ENCODE peak calls at places on chromosomes 5 and 9, in four cellular contexts. B, N, M and A are unnamed samples.

GRCh38 chr9:3059781-3060468 is 216.0 kb upstream of the PUM3 start:
- DNase-seq in B (no peak), N (no peak), M (no peak), A (no peak)

GRCh38 chr9:96858670-96859069 is 4.4 kb upstream of the ZNF782 start:
- DNase-seq in B (no peak), N (no peak), M (no peak), A (peak)

GRCh38 chr9:112162644-112163413 is 12.3 kb downstream of the SUSD1 start:
- DNase-seq in B (no peak), N (no peak), M (no peak), A (no peak)

GRCh38 chr9:12640866-12641636 is 52.1 kb upstream of the TYRP1 start:
- DNase-seq in B (no peak), N (no peak), M (no peak), A (no peak)

GRCh38 chr9:109923826-109924225 is 143.8 kb downstream of the PALM2AKAP2 start:
- DNase-seq in B (no peak), N (no peak), M (no peak), A (no peak)

GRCh38 chr9:129283705-129284606 is 105.9 kb upstream of the IER5L start:
- DNase-seq in B (peak), N (no peak), M (no peak), A (no peak)

GRCh38 chr9:81031422-81032029 is 657.8 kb downstream of the TLE1 start:
- DNase-seq in B (no peak), N (no peak), M (no peak), A (no peak)

GRCh38 chr9:6575324-6575758 is 70.2 kb downstream of the GLDC start:
- DNase-seq in B (no peak), N (no peak), M (peak), A (no peak)

GRCh38 chr5:134592141-134592746 is 40.4 kb downstream of the SAR1B start:
- DNase-seq in B (peak), N (no peak), M (no peak), A (no peak)

GRCh38 chr9:107337676-107338590 is 54.9 kb downstream of the RAD23B start:
- DNase-seq in B (no peak), N (no peak), M (no peak), A (no peak)

GRCh38 chr9:22228542-22228941 is 218.1 kb upstream of the DMRTA1 start:
- DNase-seq in B (no peak), N (no peak), M (no peak), A (no peak)

GRCh38 chr5:14450055-14450524 is 131.5 kb upstream of the OTULINL start:
- DNase-seq in B (no peak), N (no peak), M (no peak), A (no peak)

GRCh38 chr9:26775405-26775804 is 117.2 kb downstream of the CAAP1 start:
- DNase-seq in B (no peak), N (no peak), M (no peak), A (no peak)

GRCh38 chr9:78023003-78023741 is 8.4 kb downstream of the GNAQ start:
- DNase-seq in B (no peak), N (no peak), M (no peak), A (peak)

GRCh38 chr9:37054513-37054776 is 20.4 kb upstream of the PAX5 start:
- DNase-seq in B (no peak), N (no peak), M (no peak), A (no peak)

GRCh38 chr9:131854334-131854733 is 114.5 kb upstream of the RAPGEF1 start:
- DNase-seq in B (no peak), N (no peak), M (no peak), A (no peak)

GRCh38 chr5:142313275-142313674 is 11.5 kb downstream of the SPRY4 start:
- DNase-seq in B (no peak), N (no peak), M (no peak), A (no peak)

GRCh38 chr9:106892632-106893031 is 29.7 kb downstream of the ZNF462 start:
- DNase-seq in B (no peak), N (no peak), M (no peak), A (peak)

GRCh38 chr9:99666571-99666970 is 155.1 kb upstream of the NR4A3 start:
- DNase-seq in B (no peak), N (no peak), M (peak), A (no peak)

GRCh38 chr9:4596165-4596922 is 65.8 kb upstream of the PLPP6 start:
- DNase-seq in B (no peak), N (no peak), M (peak), A (no peak)

GRCh38 chr5:77239126-77239741 is 28.8 kb downstream of the PDE8B start:
- DNase-seq in B (no peak), N (no peak), M (no peak), A (peak)

GRCh38 chr9:8679405-8679951 is 879.9 kb upstream of the DMAC1 start:
- DNase-seq in B (no peak), N (no peak), M (no peak), A (no peak)

GRCh38 chr9:109640232-109641078 is 139.5 kb upstream of the PALM2AKAP2 start:
- DNase-seq in B (peak), N (no peak), M (no peak), A (no peak)

GRCh38 chr9:72954431-72955420 is 1.9 kb upstream of the ALDH1A1 start:
- DNase-seq in B (no peak), N (no peak), M (no peak), A (no peak)

GRCh38 chr9:83405674-83406255 is 132.4 kb downstream of the FRMD3 start:
- DNase-seq in B (no peak), N (no peak), M (no peak), A (no peak)

GRCh38 chr5:59367791-59368394 is 525.6 kb downstream of the PDE4D start:
- DNase-seq in B (no peak), N (no peak), M (no peak), A (peak)

GRCh38 chr5:132751971-132752580 is 4.8 kb downstream of the CCNI2 start:
- DNase-seq in B (no peak), N (no peak), M (no peak), A (no peak)

GRCh38 chr5:14742427-14743010 is 78.0 kb downstream of the OTULIN start:
- DNase-seq in B (no peak), N (no peak), M (no peak), A (no peak)

GRCh38 chr5:113575074-113575473 is 61.6 kb downstream of the YTHDC2 start:
- DNase-seq in B (no peak), N (no peak), M (no peak), A (no peak)

GRCh38 chr5:3324421-3325101 is 271.1 kb upstream of the IRX1 start:
- DNase-seq in B (no peak), N (no peak), M (no peak), A (no peak)

GRCh38 chr5:96823900-96824351 is 16.2 kb upstream of the ERAP1 start:
- DNase-seq in B (no peak), N (no peak), M (no peak), A (peak)

GRCh38 chr5:120546922-120547321 is 82.8 kb downstream of the PRR16 start:
- DNase-seq in B (no peak), N (no peak), M (no peak), A (no peak)

GRCh38 chr5:73940026-73940425 is 314.0 kb downstream of the ARHGEF28 start:
- DNase-seq in B (no peak), N (no peak), M (no peak), A (no peak)

GRCh38 chr9:119795395-119795794 is 426.2 kb upstream of the BRINP1 start:
- DNase-seq in B (no peak), N (no peak), M (no peak), A (no peak)

GRCh38 chr5:48192-48591 is 43.8 kb upstream of the PLEKHG4B start:
- DNase-seq in B (no peak), N (no peak), M (no peak), A (no peak)

GRCh38 chr5:142405023-142405422 is 80.2 kb upstream of the SPRY4 start:
- DNase-seq in B (no peak), N (no peak), M (no peak), A (no peak)

GRCh38 chr5:116766470-116766947 is 191.9 kb upstream of the SEMA6A start:
- DNase-seq in B (no peak), N (no peak), M (peak), A (peak)

GRCh38 chr9:97502222-97502983 is 937 bp downstream of the TMOD1 start:
- DNase-seq in B (peak), N (peak), M (no peak), A (no peak)

GRCh38 chr9:128151343-128152132 is 2.3 kb downstream of the LCN2 start:
- DNase-seq in B (no peak), N (peak), M (no peak), A (no peak)

GRCh38 chr9:128150594-128151342 is 1.5 kb downstream of the LCN2 start:
- DNase-seq in B (peak), N (peak), M (no peak), A (peak)

GRCh38 chr9:128148509-128149000 is 698 bp upstream of the LCN2 start:
- DNase-seq in B (no peak), N (peak), M (no peak), A (no peak)

GRCh38 chr9:128149001-128149701 is at the start of gene LCN2:
- DNase-seq in B (no peak), N (peak), M (no peak), A (no peak)

GRCh38 chr9:128149951-128150593 is 819 bp downstream of the LCN2 start:
- DNase-seq in B (no peak), N (peak), M (no peak), A (no peak)
- TF ChIP-seq BRCA1 in B (no peak), N (no peak), M (no peak), A (no peak)

DNA sequence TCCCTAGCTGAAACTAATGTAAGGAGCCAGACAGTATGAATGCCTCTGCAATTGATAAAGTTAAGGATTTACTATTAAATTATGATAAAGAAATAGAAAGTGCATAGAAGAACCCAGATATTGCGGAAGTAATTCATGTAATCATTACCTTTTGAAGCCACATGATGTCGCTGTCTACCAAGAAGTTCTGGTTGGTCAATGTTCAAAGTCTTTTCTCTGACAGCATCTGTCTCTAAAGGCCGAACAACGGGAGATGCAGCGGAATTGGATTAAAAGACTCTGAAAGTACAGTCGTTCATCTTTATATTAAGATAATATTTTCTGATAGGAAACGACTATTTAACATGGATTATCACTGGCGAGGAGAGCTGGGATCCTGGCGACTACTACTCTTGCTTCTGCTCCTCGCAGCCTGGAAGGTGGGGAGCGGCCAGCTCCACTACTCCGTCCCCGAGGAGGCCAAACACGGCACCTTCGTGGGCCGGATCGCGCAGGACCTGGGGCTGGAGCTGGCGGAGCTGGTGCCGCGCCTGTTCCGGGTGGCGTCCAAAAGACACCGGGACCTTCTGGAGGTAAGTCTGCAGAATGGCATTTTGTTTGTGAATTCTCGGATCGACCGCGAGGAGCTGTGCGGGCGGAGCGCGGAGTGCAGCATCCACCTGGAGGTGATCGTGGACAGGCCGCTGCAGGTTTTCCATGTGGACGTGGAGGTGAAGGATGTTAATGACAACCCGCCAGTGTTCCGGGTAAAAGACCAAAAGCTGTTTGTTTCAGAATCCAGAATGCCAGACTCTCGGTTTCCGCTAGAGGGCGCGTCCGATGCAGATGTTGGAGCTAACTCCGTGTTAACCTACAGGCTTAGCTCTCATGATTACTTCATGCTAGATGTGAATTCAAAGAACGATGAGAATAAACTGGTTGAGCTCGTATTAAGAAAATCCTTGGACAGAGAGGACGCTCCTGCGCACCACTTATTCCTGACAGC is at the start of gene PCDHA8:
- DNase-seq in B (peak), N (peak), M (no peak), A (peak)
- TF ChIP-seq BRCA1 in B (no peak), N (no peak), M (no peak), A (no peak)

DNA sequence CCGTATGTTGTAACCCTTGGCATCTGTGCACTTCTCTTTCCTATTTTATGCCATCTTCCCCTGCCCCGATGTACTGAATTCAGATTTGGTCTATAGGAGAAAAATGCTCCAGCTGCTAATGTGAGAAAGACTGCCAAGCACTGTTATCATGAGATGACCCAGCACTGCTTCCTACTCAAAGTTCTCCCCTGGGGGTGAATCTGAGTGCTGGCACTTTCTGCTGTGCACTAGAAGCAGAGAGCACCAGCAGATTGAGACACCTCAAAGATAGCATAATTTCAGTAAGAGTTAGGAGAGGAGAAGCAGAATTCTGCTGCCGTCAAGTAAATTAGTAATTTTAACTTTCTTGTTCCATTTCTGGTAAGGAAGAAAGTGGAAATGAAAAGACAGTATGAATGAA is 92.8 kb upstream of the ACOT12 start:
- DNase-seq in B (no peak), N (no peak), M (no peak), A (no peak)
- TF ChIP-seq BRCA1 in B (no peak), N (no peak), M (no peak), A (no peak)

GRCh38 chr5:43195670-43196265 is 3.7 kb downstream of the NIM1K start:
- DNase-seq in B (no peak), N (no peak), M (no peak), A (no peak)
- TF ChIP-seq BRCA1 in B (no peak), N (no peak), M (no peak), A (no peak)

GRCh38 chr5:102766295-102767090 is 11.4 kb downstream of the PAM start:
- DNase-seq in B (no peak), N (no peak), M (no peak), A (no peak)

GRCh38 chr5:102770803-102771202 is 15.7 kb downstream of the PAM start:
- DNase-seq in B (no peak), N (no peak), M (no peak), A (no peak)

GRCh38 chr5:102764381-102765005 is 9.4 kb downstream of the PAM start:
- DNase-seq in B (no peak), N (no peak), M (no peak), A (no peak)

GRCh38 chr5:102765350-102765749 is 10.2 kb downstream of the PAM start:
- DNase-seq in B (no peak), N (no peak), M (no peak), A (no peak)

GRCh38 chr5:102767864-102768263 is 12.8 kb downstream of the PAM start:
- DNase-seq in B (no peak), N (no peak), M (no peak), A (no peak)
- TF ChIP-seq BRCA1 in B (no peak), N (no peak), M (no peak), A (no peak)

GRCh38 chr9:136310273-136311030 is 6.6 kb upstream of the CCDC187 start:
- DNase-seq in B (no peak), N (peak), M (no peak), A (no peak)

GRCh38 chr9:136309806-136310220 is 5.9 kb upstream of the CCDC187 start:
- DNase-seq in B (no peak), N (no peak), M (no peak), A (no peak)

GRCh38 chr9:136308262-136309053 is 4.6 kb upstream of the CCDC187 start:
- DNase-seq in B (no peak), N (no peak), M (no peak), A (no peak)

GRCh38 chr9:136311037-136311432 is 7.1 kb upstream of the CCDC187 start:
- DNase-seq in B (no peak), N (peak), M (no peak), A (no peak)

DNA sequence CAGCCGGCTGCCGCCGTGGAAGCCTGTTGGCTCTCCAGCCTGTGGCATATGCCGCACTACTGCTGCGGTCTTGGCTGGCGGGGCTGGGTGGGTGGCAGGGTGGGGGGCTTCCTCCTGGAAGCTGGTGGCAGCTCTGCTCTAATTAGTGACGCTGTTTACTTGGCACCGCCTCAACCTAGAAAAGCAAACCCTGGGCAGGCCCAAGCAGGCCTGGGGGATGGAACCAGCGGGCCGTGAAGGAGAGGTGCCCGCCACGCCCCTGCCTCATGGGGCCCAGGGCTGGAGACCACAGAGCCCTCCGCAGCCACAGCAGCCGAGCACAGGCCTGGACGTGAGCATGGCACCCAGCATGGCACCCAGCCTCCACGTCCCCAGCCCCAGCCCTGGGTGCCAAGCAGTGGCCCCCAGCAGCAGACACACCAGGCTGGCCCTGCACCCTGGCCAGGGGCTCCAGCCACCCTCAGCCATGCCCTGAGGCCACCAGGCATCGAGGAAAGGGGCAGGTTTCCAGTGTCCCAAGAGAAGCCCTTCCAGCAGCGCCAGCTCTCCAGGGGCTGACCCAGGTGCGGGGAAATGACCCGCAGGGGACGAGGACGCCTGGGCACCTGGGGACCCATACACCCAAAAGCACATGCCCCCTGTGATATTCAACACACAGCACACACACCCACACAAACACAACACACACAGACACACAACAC is 5.4 kb upstream of the CCDC187 start:
- DNase-seq in B (no peak), N (no peak), M (peak), A (no peak)
- TF ChIP-seq BRCA1 in B (no peak), N (no peak), M (no peak), A (no peak)